ENCODE peak calls at places on chromosomes 11 and 22, in nine cellular contexts. One of them, this sample, is unnamed.

GRCh38 chr11:87148749-87149148 is 111.0 kb downstream of the TMEM135 start:
- DNase-seq in OCI-M1: no peak
- DNase-seq in non-pigmented ciliary epithelial cell: no peak
- DNase-seq in head of caudate nucleus: no peak
- DNase-seq in fibroblast of the aortic adventitia: no peak
- DNase-seq in activated CD8-positive, alpha-beta T cell treated with anti-CD3 and anti-CD28 coated beads for 36 hours: no peak
- DNase-seq in adipocyte: no peak
- DNase-seq in stimulated activated CD4-positive, alpha-beta T cell treated with anti-CD3 and anti-CD28 coated beads, Interleukin-1b, Interleukin-23, amount 100 ng/mL, for 1 hour: no peak
- DNase-seq in amniotic stem cell: no peak
- DNase-seq in this sample: no peak

GRCh38 chr22:37768273-37768672 is 39.5 kb upstream of the GCAT start:
- DNase-seq in non-pigmented ciliary epithelial cell: no peak
- DNase-seq in amniotic stem cell: no peak
- DNase-seq in head of caudate nucleus: no peak
- DNase-seq in OCI-M1: no peak
- DNase-seq in adipocyte: no peak
- DNase-seq in activated CD8-positive, alpha-beta T cell treated with anti-CD3 and anti-CD28 coated beads for 36 hours: no peak
- DNase-seq in fibroblast of the aortic adventitia: no peak
- DNase-seq in stimulated activated CD4-positive, alpha-beta T cell treated with anti-CD3 and anti-CD28 coated beads, Interleukin-1b, Interleukin-23, amount 100 ng/mL, for 1 hour: no peak
- DNase-seq in this sample: no peak

GRCh38 chr11:58060939-58061672 is 30.4 kb downstream of the OR6Q1 start:
- DNase-seq in OCI-M1: no peak
- DNase-seq in activated CD8-positive, alpha-beta T cell treated with anti-CD3 and anti-CD28 coated beads for 36 hours: no peak
- DNase-seq in amniotic stem cell: no peak
- DNase-seq in head of caudate nucleus: no peak
- DNase-seq in adipocyte: no peak
- DNase-seq in fibroblast of the aortic adventitia: peak; percentile 18
- DNase-seq in non-pigmented ciliary epithelial cell: no peak
- DNase-seq in stimulated activated CD4-positive, alpha-beta T cell treated with anti-CD3 and anti-CD28 coated beads, Interleukin-1b, Interleukin-23, amount 100 ng/mL, for 1 hour: no peak
- DNase-seq in this sample: no peak

GRCh38 chr11:67998150-67999045 is 5.5 kb downstream of the UNC93B1 start:
- DNase-seq in adipocyte: no peak
- DNase-seq in fibroblast of the aortic adventitia: no peak
- DNase-seq in head of caudate nucleus: peak; percentile 24
- DNase-seq in activated CD8-positive, alpha-beta T cell treated with anti-CD3 and anti-CD28 coated beads for 36 hours: peak; percentile 52
- DNase-seq in amniotic stem cell: no peak
- DNase-seq in OCI-M1: no peak
- DNase-seq in stimulated activated CD4-positive, alpha-beta T cell treated with anti-CD3 and anti-CD28 coated beads, Interleukin-1b, Interleukin-23, amount 100 ng/mL, for 1 hour: no peak
- DNase-seq in non-pigmented ciliary epithelial cell: no peak
- DNase-seq in this sample: no peak

GRCh38 chr11:62024975-62025374 is 57.5 kb upstream of the FTH1 start:
- DNase-seq in activated CD8-positive, alpha-beta T cell treated with anti-CD3 and anti-CD28 coated beads for 36 hours: no peak
- DNase-seq in adipocyte: no peak
- DNase-seq in amniotic stem cell: no peak
- DNase-seq in head of caudate nucleus: no peak
- DNase-seq in OCI-M1: peak; percentile 73
- DNase-seq in non-pigmented ciliary epithelial cell: no peak
- DNase-seq in stimulated activated CD4-positive, alpha-beta T cell treated with anti-CD3 and anti-CD28 coated beads, Interleukin-1b, Interleukin-23, amount 100 ng/mL, for 1 hour: no peak
- DNase-seq in fibroblast of the aortic adventitia: no peak
- DNase-seq in this sample: no peak

GRCh38 chr11:27196040-27196897 is 155.7 kb downstream of the BBOX1 start:
- DNase-seq in head of caudate nucleus: no peak
- DNase-seq in fibroblast of the aortic adventitia: no peak
- DNase-seq in stimulated activated CD4-positive, alpha-beta T cell treated with anti-CD3 and anti-CD28 coated beads, Interleukin-1b, Interleukin-23, amount 100 ng/mL, for 1 hour: no peak
- DNase-seq in activated CD8-positive, alpha-beta T cell treated with anti-CD3 and anti-CD28 coated beads for 36 hours: no peak
- DNase-seq in non-pigmented ciliary epithelial cell: no peak
- DNase-seq in OCI-M1: peak; percentile 58
- DNase-seq in adipocyte: no peak
- DNase-seq in amniotic stem cell: no peak
- DNase-seq in this sample: no peak

GRCh38 chr11:73177380-73178091 is 35.4 kb upstream of the FCHSD2 start:
- DNase-seq in head of caudate nucleus: peak; percentile 67
- DNase-seq in activated CD8-positive, alpha-beta T cell treated with anti-CD3 and anti-CD28 coated beads for 36 hours: no peak
- DNase-seq in adipocyte: no peak
- DNase-seq in fibroblast of the aortic adventitia: peak; percentile 65
- DNase-seq in OCI-M1: no peak
- DNase-seq in stimulated activated CD4-positive, alpha-beta T cell treated with anti-CD3 and anti-CD28 coated beads, Interleukin-1b, Interleukin-23, amount 100 ng/mL, for 1 hour: no peak
- DNase-seq in non-pigmented ciliary epithelial cell: no peak
- DNase-seq in amniotic stem cell: no peak
- DNase-seq in this sample: no peak

GRCh38 chr11:44104472-44105294 is 9.2 kb downstream of the EXT2 start:
- DNase-seq in non-pigmented ciliary epithelial cell: no peak
- DNase-seq in activated CD8-positive, alpha-beta T cell treated with anti-CD3 and anti-CD28 coated beads for 36 hours: no peak
- DNase-seq in OCI-M1: peak; percentile 20
- DNase-seq in stimulated activated CD4-positive, alpha-beta T cell treated with anti-CD3 and anti-CD28 coated beads, Interleukin-1b, Interleukin-23, amount 100 ng/mL, for 1 hour: no peak
- DNase-seq in amniotic stem cell: no peak
- DNase-seq in head of caudate nucleus: no peak
- DNase-seq in fibroblast of the aortic adventitia: peak; percentile 45
- DNase-seq in adipocyte: peak; percentile 61
- DNase-seq in this sample: no peak

GRCh38 chr11:95920460-95921105 is 3.3 kb downstream of the MTMR2 start:
- DNase-seq in stimulated activated CD4-positive, alpha-beta T cell treated with anti-CD3 and anti-CD28 coated beads, Interleukin-1b, Interleukin-23, amount 100 ng/mL, for 1 hour: no peak
- DNase-seq in head of caudate nucleus: no peak
- DNase-seq in OCI-M1: peak; percentile 4
- DNase-seq in activated CD8-positive, alpha-beta T cell treated with anti-CD3 and anti-CD28 coated beads for 36 hours: no peak
- DNase-seq in amniotic stem cell: no peak
- DNase-seq in non-pigmented ciliary epithelial cell: no peak
- DNase-seq in adipocyte: peak; percentile 51
- DNase-seq in fibroblast of the aortic adventitia: peak; percentile 41
- DNase-seq in this sample: no peak

GRCh38 chr11:97683733-97684132 is 1293.9 kb downstream of the JRKL start:
- DNase-seq in non-pigmented ciliary epithelial cell: no peak
- DNase-seq in head of caudate nucleus: no peak
- DNase-seq in activated CD8-positive, alpha-beta T cell treated with anti-CD3 and anti-CD28 coated beads for 36 hours: no peak
- DNase-seq in fibroblast of the aortic adventitia: no peak
- DNase-seq in adipocyte: no peak
- DNase-seq in stimulated activated CD4-positive, alpha-beta T cell treated with anti-CD3 and anti-CD28 coated beads, Interleukin-1b, Interleukin-23, amount 100 ng/mL, for 1 hour: no peak
- DNase-seq in amniotic stem cell: no peak
- DNase-seq in OCI-M1: peak; percentile 91
- DNase-seq in this sample: no peak

GRCh38 chr11:18248561-18248960 is at the start of gene SAA2:
- DNase-seq in non-pigmented ciliary epithelial cell: no peak
- DNase-seq in stimulated activated CD4-positive, alpha-beta T cell treated with anti-CD3 and anti-CD28 coated beads, Interleukin-1b, Interleukin-23, amount 100 ng/mL, for 1 hour: no peak
- DNase-seq in adipocyte: no peak
- DNase-seq in activated CD8-positive, alpha-beta T cell treated with anti-CD3 and anti-CD28 coated beads for 36 hours: no peak
- DNase-seq in amniotic stem cell: no peak
- DNase-seq in OCI-M1: no peak
- DNase-seq in fibroblast of the aortic adventitia: no peak
- DNase-seq in head of caudate nucleus: no peak
- DNase-seq in this sample: peak; percentile 47

GRCh38 chr22:28822930-28823481 is 22.6 kb upstream of the XBP1 start:
- DNase-seq in OCI-M1: peak; percentile 25
- DNase-seq in amniotic stem cell: no peak
- DNase-seq in adipocyte: no peak
- DNase-seq in head of caudate nucleus: no peak
- DNase-seq in activated CD8-positive, alpha-beta T cell treated with anti-CD3 and anti-CD28 coated beads for 36 hours: peak; percentile 35
- DNase-seq in fibroblast of the aortic adventitia: no peak
- DNase-seq in stimulated activated CD4-positive, alpha-beta T cell treated with anti-CD3 and anti-CD28 coated beads, Interleukin-1b, Interleukin-23, amount 100 ng/mL, for 1 hour: no peak
- DNase-seq in non-pigmented ciliary epithelial cell: no peak
- DNase-seq in this sample: no peak

This sample was measured in epithelial cell of proximal tubule.